ENCODE peak calls at places on chromosomes 13 and 19, in five cellular contexts. E is COR-L47, N is MCF 10A, P is fibroblast of pulmonary artery, H is adrenal gland. Q is an unnamed sample.

GRCh38 chr19:16076154-16076957 is at the start of gene TPM4:
- DNase-seq in E (peak; percentile 54), N (peak; percentile 94), P (peak; percentile 98), H (peak; percentile 89), Q (peak; percentile 95)

GRCh38 chr19:17420267-17420924 is 549 bp downstream of the MVB12A start:
- DNase-seq in E (no peak), N (peak; percentile 49), P (no peak), H (peak; percentile 67), Q (peak; percentile 55)

GRCh38 chr13:43116242-43116641 is 92.9 kb downstream of the DNAJC15 start:
- DNase-seq in E (no peak), N (peak; percentile 20), P (no peak), H (no peak), Q (no peak)

GRCh38 chr19:45045671-45046353 is 7.0 kb downstream of the CLASRP start:
- DNase-seq in E (no peak), N (no peak), P (no peak), H (no peak), Q (no peak)

GRCh38 chr19:56441206-56441792 is 35.8 kb downstream of the ZNF667 start:
- DNase-seq in E (no peak), N (no peak), P (no peak), H (no peak), Q (no peak)

GRCh38 chr13:22828081-22828480 is 352.7 kb upstream of the SGCG start:
- DNase-seq in E (no peak), N (no peak), P (no peak), H (no peak), Q (no peak)

GRCh38 chr19:48461982-48462655 is 6.7 kb downstream of the KCNJ14 start:
- DNase-seq in E (no peak), N (no peak), P (no peak), H (no peak), Q (peak; percentile 85)

GRCh38 chr19:728011-728410 is 19.3 kb downstream of the PALM start:
- DNase-seq in E (no peak), N (no peak), P (peak; percentile 71), H (peak; percentile 64), Q (no peak)

GRCh38 chr19:11268783-11269267 is 6.5 kb upstream of the DOCK6 start:
- DNase-seq in E (no peak), N (peak; percentile 95), P (peak; percentile 96), H (peak; percentile 73), Q (peak; percentile 41)

GRCh38 chr13:46389985-46390384 is 2.9 kb upstream of the RUBCNL start:
- DNase-seq in E (no peak), N (no peak), P (no peak), H (peak; percentile 33), Q (peak; percentile 71)

GRCh38 chr19:48812094-48812929 is 1.5 kb upstream of the BCAT2 start:
- DNase-seq in E (peak; percentile 94), N (peak; percentile 76), P (peak; percentile 58), H (peak; percentile 85), Q (peak; percentile 93)

GRCh38 chr19:30085394-30085793 is 143.4 kb downstream of the URI1 start:
- DNase-seq in E (no peak), N (no peak), P (no peak), H (peak; percentile 76), Q (peak; percentile 73)

GRCh38 chr13:112152846-112153245 is 85.9 kb downstream of the SOX1 start:
- DNase-seq in E (no peak), N (no peak), P (no peak), H (no peak), Q (no peak)

GRCh38 chr13:33125821-33126570 is 109.8 kb downstream of the KL start:
- DNase-seq in E (no peak), N (peak; percentile 94), P (peak; percentile 94), H (peak; percentile 88), Q (peak; percentile 82)

GRCh38 chr19:51448011-51448744 is 10.1 kb downstream of the SIGLEC8 start:
- DNase-seq in E (no peak), N (no peak), P (no peak), H (no peak), Q (no peak)

GRCh38 chr13:109693213-109693612 is 93.2 kb downstream of the IRS2 start:
- DNase-seq in E (no peak), N (no peak), P (no peak), H (no peak), Q (no peak)

GRCh38 chr13:71218960-71219359 is 648.0 kb downstream of the DACH1 start:
- DNase-seq in E (peak; percentile 65), N (peak; percentile 18), P (no peak), H (no peak), Q (no peak)

GRCh38 chr19:764301-764700 is 13.4 kb downstream of the MISP start:
- DNase-seq in E (no peak), N (no peak), P (no peak), H (no peak), Q (no peak)

GRCh38 chr13:103324641-103325040 is 258.4 kb upstream of the SLC10A2 start:
- DNase-seq in E (no peak), N (no peak), P (no peak), H (no peak), Q (no peak)

GRCh38 chr13:48816696-48817095 is 159.0 kb upstream of the FNDC3A start:
- DNase-seq in E (no peak), N (no peak), P (no peak), H (no peak), Q (no peak)

GRCh38 chr19:35592226-35592625 is 6.3 kb downstream of the PMIS2 start:
- DNase-seq in E (peak; percentile 13), N (peak; percentile 61), P (peak; percentile 71), H (peak; percentile 61), Q (peak; percentile 25)

GRCh38 chr13:48263196-48263595 is 30.2 kb downstream of the ITM2B start:
- DNase-seq in E (no peak), N (no peak), P (no peak), H (no peak), Q (no peak)

GRCh38 chr19:35907377-35907745 is 734 bp downstream of the TYROBP start:
- DNase-seq in E (no peak), N (no peak), P (no peak), H (no peak), Q (no peak)

GRCh38 chr19:18428837-18429674 is 8.9 kb downstream of the ISYNA1 start:
- DNase-seq in E (peak; percentile 93), N (no peak), P (peak; percentile 71), H (peak; percentile 80), Q (peak; percentile 91)

GRCh38 chr13:110509478-110509926 is 52.0 kb downstream of the RAB20 start:
- DNase-seq in E (no peak), N (no peak), P (no peak), H (no peak), Q (no peak)

GRCh38 chr13:43652751-43653150 is 134.0 kb downstream of the ENOX1 start:
- DNase-seq in E (no peak), N (no peak), P (no peak), H (no peak), Q (no peak)

GRCh38 chr13:68261105-68261504 is 1031.0 kb upstream of the PCDH9 start:
- DNase-seq in E (no peak), N (no peak), P (no peak), H (no peak), Q (peak; percentile 19)

GRCh38 chr13:41495044-41495443 is 37.7 kb downstream of the RGCC start:
- DNase-seq in E (no peak), N (no peak), P (no peak), H (no peak), Q (no peak)

GRCh38 chr13:44212633-44213387 is 160.8 kb upstream of the SERP2 start:
- DNase-seq in E (no peak), N (no peak), P (peak; percentile 69), H (no peak), Q (no peak)

GRCh38 chr13:106424805-106425204 is 110.7 kb downstream of the EFNB2 start:
- DNase-seq in E (no peak), N (no peak), P (no peak), H (no peak), Q (no peak)

GRCh38 chr19:46299695-46300094 is 2.9 kb downstream of the HIF3A start:
- DNase-seq in E (no peak), N (peak; percentile 27), P (no peak), H (no peak), Q (no peak)

GRCh38 chr13:99322297-99323103 is 15.3 kb upstream of the GPR183 start:
- DNase-seq in E (no peak), N (peak; percentile 60), P (peak; percentile 60), H (no peak), Q (no peak)

GRCh38 chr13:101455863-101456262 is 3.4 kb downstream of the ITGBL1 start:
- DNase-seq in E (no peak), N (peak; percentile 79), P (peak; percentile 89), H (no peak), Q (no peak)

GRCh38 chr19:48524221-48524620 is 12.6 kb upstream of the LMTK3 start:
- DNase-seq in E (no peak), N (no peak), P (no peak), H (no peak), Q (no peak)

GRCh38 chr13:27359203-27359821 is 65.1 kb upstream of the GTF3A start:
- DNase-seq in E (peak; percentile 49), N (peak; percentile 54), P (peak; percentile 81), H (peak; percentile 78), Q (peak; percentile 81)

GRCh38 chr13:78060966-78061365 is 142.3 kb upstream of the EDNRB start:
- DNase-seq in E (no peak), N (no peak), P (no peak), H (no peak), Q (no peak)

Q was measured in testis.